ENCODE peak calls at places on chromosomes 1 and 21, in seven cellular contexts. M is transverse colon, I is spleen, Z is fibroblast of mammary gland, X is foreskin fibroblast, T is A549, A is dorsolateral prefrontal cortex. N is an unnamed sample.

GRCh38 chr1:38624341-38625039 is 235.1 kb downstream of the RRAGC start:
- DNase-seq in X (no peak), M (no peak), Z (no peak), T (no peak), A (peak; percentile 7), I (no peak), N (no peak)

GRCh38 chr1:173479649-173480048 is 2.5 kb downstream of the PRDX6 start:
- DNase-seq in X (peak; percentile 20), M (no peak), T (no peak), I (no peak), A (no peak), Z (peak; percentile 52), N (no peak)

GRCh38 chr1:25694167-25694566 is 77.6 kb downstream of the MAN1C1 start:
- DNase-seq in I (no peak), A (no peak), Z (peak; percentile 89), X (peak; percentile 82), T (no peak), M (peak; percentile 32), N (no peak)

GRCh38 chr1:179087665-179088064 is 5.8 kb downstream of the TOR3A start:
- DNase-seq in Z (no peak), I (no peak), X (peak; percentile 58), T (no peak), A (no peak), M (peak; percentile 36), N (no peak)

GRCh38 chr21:23960769-23961168 is 1646.5 kb downstream of the MRPL39 start:
- DNase-seq in M (no peak), X (no peak), I (no peak), A (no peak), Z (no peak), T (no peak), N (no peak)

GRCh38 chr1:223628233-223628632 is 37.3 kb downstream of the CAPN8 start:
- DNase-seq in A (peak; percentile 56), X (peak; percentile 19), M (peak; percentile 48), Z (peak; percentile 26), T (peak; percentile 59), I (no peak), N (no peak)

GRCh38 chr1:114180742-114181141 is 27.1 kb upstream of the SYT6 start:
- DNase-seq in Z (no peak), T (no peak), I (no peak), X (no peak), A (no peak), M (no peak), N (no peak)

GRCh38 chr1:2481885-2482284 is 5.8 kb downstream of the PLCH2 start:
- DNase-seq in X (no peak), Z (no peak), M (no peak), T (no peak), A (no peak), I (no peak), N (no peak)

GRCh38 chr1:235009561-235010306 is 118.9 kb downstream of the TOMM20 start:
- DNase-seq in X (no peak), Z (no peak), M (no peak), A (no peak), T (no peak), I (no peak), N (no peak)

GRCh38 chr21:44407493-44407892 is 47.8 kb upstream of the LRRC3 start:
- DNase-seq in I (no peak), T (no peak), X (no peak), A (no peak), M (no peak), Z (no peak), N (no peak)

GRCh38 chr1:165239873-165240272 is 116.6 kb downstream of the LMX1A start:
- DNase-seq in Z (no peak), A (no peak), T (no peak), I (no peak), X (no peak), M (no peak), N (no peak)

GRCh38 chr1:160626560-160627342 is 20.1 kb downstream of the SLAMF1 start:
- DNase-seq in Z (no peak), M (no peak), I (no peak), A (no peak), T (no peak), X (no peak), N (no peak)

GRCh38 chr21:41895643-41896493 is 16.7 kb upstream of the PRDM15 start:
- DNase-seq in M (peak; percentile 32), I (peak; percentile 85), X (no peak), Z (no peak), T (no peak), A (no peak), N (no peak)

GRCh38 chr1:111126354-111126753 is 13.5 kb downstream of the DRAM2 start:
- DNase-seq in T (no peak), Z (no peak), I (no peak), A (no peak), X (no peak), M (no peak), N (no peak)
- H3K4me3 ChIP-seq in T (no peak overlapping the region), Z (no peak overlapping the region), I (no peak overlapping the region), A (no peak overlapping the region), X (no peak overlapping the region), M (no peak overlapping the region), N (no peak overlapping the region)

GRCh38 chr21:22438428-22439086 is 1440.3 kb downstream of the NCAM2 start:
- DNase-seq in X (no peak), M (no peak), I (no peak), Z (no peak), T (no peak), A (no peak), N (no peak)
- TF ChIP-seq CTCF in X (no peak), M (no peak), I (no peak), Z (no peak), T (no peak), A (no peak), N (no peak)

DNA sequence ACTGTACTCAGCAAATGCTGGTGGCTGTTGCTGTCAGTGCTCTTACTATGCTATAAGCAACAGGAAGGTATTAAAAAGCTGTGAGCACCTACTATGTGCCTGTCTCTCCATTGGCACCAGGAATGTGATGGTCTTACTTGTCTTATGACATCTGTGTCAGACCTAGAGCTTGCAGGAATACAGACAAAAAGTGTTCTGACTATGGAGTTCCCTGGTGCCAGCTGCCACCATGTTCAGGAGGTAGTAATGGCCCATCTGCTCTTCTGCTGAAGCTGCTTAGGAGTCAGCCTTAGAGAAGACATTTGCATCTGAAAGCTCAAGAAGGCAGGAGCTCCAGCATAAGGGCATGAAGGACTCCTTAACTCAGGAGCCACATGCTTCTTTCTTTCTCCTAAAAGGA is 52.3 kb downstream of the MAB21L3 start:
- DNase-seq in T (no peak), M (no peak), A (no peak), X (no peak), Z (no peak), I (no peak), N (no peak)
- H3K4me3 ChIP-seq in T (no peak overlapping the region), M (no peak overlapping the region), A (no peak overlapping the region), X (no peak overlapping the region), Z (no peak overlapping the region), I (no peak overlapping the region), N (no peak overlapping the region)

DNA sequence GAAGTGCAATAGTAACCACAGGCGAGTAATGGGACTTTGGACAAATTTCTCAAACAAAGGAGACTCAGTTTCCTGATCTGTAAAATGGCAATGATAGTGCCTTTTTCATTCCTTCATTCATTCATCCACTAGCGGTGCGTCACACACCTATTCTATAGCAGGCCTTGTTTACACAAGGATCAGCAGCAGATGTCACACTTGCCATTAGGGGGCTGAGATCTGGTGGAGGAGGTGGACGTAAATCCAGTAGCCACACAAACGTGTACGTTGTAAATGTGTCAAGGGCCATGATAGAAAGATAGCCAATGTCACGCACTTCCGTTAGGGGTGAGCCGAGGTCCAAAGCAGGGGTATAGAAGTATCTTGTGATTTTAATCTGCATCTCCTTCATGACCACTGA is 34.2 kb downstream of the SERINC2 start:
- DNase-seq in T (no peak), Z (no peak), X (no peak), M (no peak), I (no peak), A (no peak), N (no peak)
- TF ChIP-seq CTCF in T (no peak), Z (no peak), X (no peak), M (no peak), I (no peak), A (no peak), N (no peak)

GRCh38 chr1:156581661-156582387 is 2.3 kb downstream of the TTC24 start:
- DNase-seq in I (peak; percentile 86), A (no peak), X (no peak), Z (no peak), M (no peak), T (no peak), N (no peak)
- H3K4me3 ChIP-seq in I (peak overlapping the region; percentile 28), A (no peak overlapping the region), X (no peak overlapping the region), Z (no peak overlapping the region), M (no peak overlapping the region), T (no peak overlapping the region), N (peak overlapping the region; percentile 25)

N was measured in GM12864.